ENCODE peak calls at places on chromosomes 4 and X, in five cellular contexts. W, A, Y, H and U are unnamed samples.
A peak's percentile ranks its signal among the peaks of the same experiment; 100 is the strongest.

GRCh38 chr4:41572414-41572986 is 34.5 kb downstream of the LIMCH1 start:
- DNase-seq in W (no peak), A (no peak), Y (no peak), H (no peak), U (no peak)

GRCh38 chrX:97401586-97402101 is 517.9 kb downstream of the RPA4 start:
- DNase-seq in W (no peak), A (no peak), Y (no peak), H (no peak), U (no peak)

GRCh38 chr4:139934786-139935330 is 219.1 kb downstream of the MAML3 start:
- DNase-seq in W (no peak), A (no peak), Y (no peak), H (no peak), U (no peak)

GRCh38 chr4:147975325-147975724 is 243.4 kb downstream of the ARHGAP10 start:
- DNase-seq in W (no peak), A (no peak), Y (no peak), H (no peak), U (no peak)

GRCh38 chr4:89751416-89751815 is 85.5 kb downstream of the SNCA start:
- DNase-seq in W (no peak), A (no peak), Y (no peak), H (no peak), U (no peak)

GRCh38 chr4:87375719-87376291 is 15.2 kb downstream of the HSD17B11 start:
- DNase-seq in W (no peak), A (peak; percentile 55), Y (no peak), H (peak; percentile 28), U (no peak)

GRCh38 chr4:37453004-37453360 is 208.4 kb downstream of the NWD2 start:
- DNase-seq in W (no peak), A (peak; percentile 78), Y (peak; percentile 68), H (peak; percentile 12), U (peak; percentile 61)

GRCh38 chr4:53576676-53577372 is 14.5 kb downstream of the LNX1 start:
- DNase-seq in W (no peak), A (no peak), Y (no peak), H (no peak), U (no peak)

GRCh38 chrX:7133036-7133412 is 14.5 kb upstream of the STS start:
- DNase-seq in W (peak; percentile 53), A (no peak), Y (no peak), H (peak; percentile 46), U (peak; percentile 44)

GRCh38 chr4:15562114-15562513 is 92.4 kb downstream of the CC2D2A start:
- DNase-seq in W (no peak), A (no peak), Y (no peak), H (no peak), U (no peak)

GRCh38 chr4:42497142-42497541 is 99.9 kb downstream of the SHISA3 start:
- DNase-seq in W (no peak), A (no peak), Y (no peak), H (no peak), U (no peak)

GRCh38 chrX:119228506-119229290 is 7.4 kb upstream of the PGRMC1 start:
- DNase-seq in W (no peak), A (no peak), Y (no peak), H (no peak), U (no peak)

GRCh38 chr4:1177274-1178141 is 5.1 kb upstream of the SPON2 start:
- DNase-seq in W (no peak), A (peak; percentile 66), Y (no peak), H (no peak), U (peak; percentile 29)

GRCh38 chr4:30863031-30863430 is 142.9 kb downstream of the PCDH7 start:
- DNase-seq in W (no peak), A (no peak), Y (no peak), H (no peak), U (no peak)

GRCh38 chr4:103046416-103047290 is 27.1 kb upstream of the SLC9B1 start:
- DNase-seq in W (no peak), A (peak; percentile 30), Y (peak; percentile 41), H (peak; percentile 63), U (no peak)

GRCh38 chrX:53374222-53374820 is 48.1 kb downstream of the SMC1A start:
- DNase-seq in W (no peak), A (no peak), Y (no peak), H (peak; percentile 71), U (no peak)

GRCh38 chr4:4986856-4987255 is 32.4 kb downstream of the CYTL1 start:
- DNase-seq in W (no peak), A (no peak), Y (no peak), H (no peak), U (no peak)

DNA sequence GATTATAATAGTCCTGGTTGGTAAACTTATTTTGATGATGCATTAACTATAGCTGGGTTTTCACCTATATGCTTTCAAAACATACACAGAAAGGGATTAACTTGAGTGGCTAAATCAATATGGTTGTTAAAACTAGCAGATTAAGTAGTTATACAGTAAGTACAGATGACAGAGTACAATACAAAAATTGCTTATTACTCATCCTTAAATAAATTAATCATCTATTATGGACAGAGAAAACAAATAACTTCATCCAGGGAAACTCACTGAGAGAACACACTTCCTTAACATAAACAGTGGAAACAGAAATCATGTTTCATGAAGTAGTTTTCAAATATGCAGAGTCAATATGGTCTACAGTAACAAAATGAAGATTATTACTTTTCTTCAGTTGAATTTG is 133.4 kb downstream of the AREG start:
- DNase-seq in W (no peak), A (no peak), Y (no peak), H (no peak), U (no peak)
- TF ChIP-seq CTCF in W (no peak), A (no peak), Y (no peak), H (no peak), U (no peak)

DNA sequence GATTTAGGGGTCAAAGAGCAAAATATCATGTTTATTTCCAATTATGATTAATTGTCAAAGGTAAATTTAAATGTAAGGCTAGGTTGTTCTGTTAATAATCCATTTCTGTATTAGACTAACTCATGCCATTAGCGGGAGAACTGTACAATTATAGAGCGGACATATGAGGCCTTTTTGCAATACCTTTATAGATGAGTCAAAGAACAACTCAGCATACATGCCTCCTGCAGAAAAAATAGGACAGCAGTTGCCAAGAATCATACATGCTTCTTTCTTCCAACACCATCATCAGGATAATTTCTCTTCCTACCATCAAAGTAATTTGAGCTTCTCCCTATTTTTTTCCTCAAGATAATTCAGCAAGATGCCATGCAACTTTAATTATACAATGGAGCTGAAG is 917.8 kb downstream of the ADGRL3 start:
- DNase-seq in W (no peak), A (no peak), Y (no peak), H (no peak), U (no peak)
- H3K4me1 ChIP-seq in W (no peaks in the 10 kb centered on the region), A (no peaks in the 10 kb centered on the region), Y (no peaks in the 10 kb centered on the region), H (no peaks in the 10 kb centered on the region), U (no peaks in the 10 kb centered on the region)

GRCh38 chr4:131566026-131566425 is 1583.1 kb upstream of the PCDH10 start:
- DNase-seq in W (no peak), A (no peak), Y (no peak), H (no peak), U (no peak)
- TF ChIP-seq CTCF in W (no peak), A (no peak), Y (no peak), H (no peak), U (no peak)

GRCh38 chr4:154642361-154642760 is 29.9 kb upstream of the FGG start:
- DNase-seq in W (no peak), A (no peak), Y (no peak), H (no peak), U (no peak)
- H3K4me1 ChIP-seq in W (no peaks in the 10 kb centered on the region), A (no peaks in the 10 kb centered on the region), Y (no peaks in the 10 kb centered on the region), H (no peaks in the 10 kb centered on the region), U (no peaks in the 10 kb centered on the region)

DNA sequence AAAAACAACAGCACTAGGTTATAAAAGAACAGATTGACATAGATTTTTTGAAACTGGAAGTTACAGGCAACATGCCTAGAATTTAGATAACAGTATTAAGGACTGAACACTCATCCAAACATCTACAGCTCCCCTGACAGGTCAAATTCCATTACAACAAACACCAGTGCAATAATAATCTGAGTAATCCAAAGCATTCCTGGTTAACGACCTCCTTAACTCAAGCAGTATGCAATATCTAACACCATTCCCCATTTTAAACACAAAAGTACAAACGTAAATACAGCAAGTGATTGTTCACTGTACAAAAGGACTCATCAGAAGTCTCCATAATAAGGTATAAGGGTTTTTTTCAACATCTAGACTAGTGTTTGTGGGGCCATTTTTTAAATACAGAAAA is 30.5 kb downstream of the TSPAN5 start:
- DNase-seq in W (no peak), A (no peak), Y (no peak), H (no peak), U (no peak)
- TF ChIP-seq CTCF in W (no peak), A (no peak), Y (no peak), H (no peak), U (no peak)

GRCh38 chr4:57280481-57280880 is 170.3 kb upstream of the IGFBP7 start:
- DNase-seq in W (no peak), A (no peak), Y (no peak), H (no peak), U (peak; percentile 60)
- H3K4me1 ChIP-seq in W (no peaks in the 10 kb centered on the region), A (no peaks in the 10 kb centered on the region), Y (no peaks in the 10 kb centered on the region), H (no peaks in the 10 kb centered on the region), U (peaks cover 3% of the 10 kb centered on the region)